ENCODE peak calls at places on chromosomes 12 and 14, in five cellular contexts. S, H, Z, C and E are unnamed samples. For H3K4me1, the result is how much of the 10 kb centered on the place peaks cover.

GRCh38 chr14:54374117-54374884 is 22.5 kb upstream of the CDKN3 start:
- DNase-seq in S (no peak), H (no peak), Z (no peak), C (no peak), E (no peak)

GRCh38 chr14:65238456-65238855 is 136.1 kb upstream of the MAX start:
- DNase-seq in S (peak), H (no peak), Z (no peak), C (no peak), E (no peak)

GRCh38 chr12:76587428-76588178 is 28.0 kb upstream of the OSBPL8 start:
- DNase-seq in S (no peak), H (no peak), Z (no peak), C (no peak), E (no peak)

GRCh38 chr12:50925342-50925651 is 27.0 kb upstream of the HIGD1C start:
- DNase-seq in S (peak), H (no peak), Z (no peak), C (peak), E (no peak)

GRCh38 chr14:79325071-79325470 is 886.2 kb downstream of the DIO2 start:
- DNase-seq in S (no peak), H (no peak), Z (no peak), C (no peak), E (no peak)

GRCh38 chr12:118714051-118714460 is 267.3 kb upstream of the SRRM4 start:
- DNase-seq in S (no peak), H (peak), Z (no peak), C (peak), E (no peak)

GRCh38 chr12:41724216-41724615 is 420.5 kb downstream of the GXYLT1 start:
- DNase-seq in S (no peak), H (no peak), Z (no peak), C (no peak), E (no peak)

GRCh38 chr12:131944601-131945251 is 5.0 kb upstream of the EP400 start:
- DNase-seq in S (no peak), H (no peak), Z (no peak), C (no peak), E (peak)

GRCh38 chr12:124207617-124208016 is 87.3 kb upstream of the RFLNA start:
- DNase-seq in S (no peak), H (no peak), Z (no peak), C (no peak), E (no peak)

GRCh38 chr14:22653012-22653621 is 9.0 kb upstream of the OR6J1 start:
- DNase-seq in S (peak), H (no peak), Z (no peak), C (peak), E (no peak)

GRCh38 chr12:52542157-52542556 is 10.8 kb downstream of the KRT71 start:
- DNase-seq in S (no peak), H (no peak), Z (no peak), C (no peak), E (no peak)

GRCh38 chr12:86671001-86671400 is 414.8 kb upstream of the MGAT4C start:
- DNase-seq in S (no peak), H (no peak), Z (no peak), C (no peak), E (no peak)

GRCh38 chr14:96038558-96038919 is 623 bp upstream of the C14orf132 start:
- DNase-seq in S (no peak), H (no peak), Z (no peak), C (no peak), E (no peak)

GRCh38 chr14:95815226-95815690 is 61.4 kb upstream of the TUNAR start:
- DNase-seq in S (no peak), H (no peak), Z (no peak), C (no peak), E (no peak)

GRCh38 chr14:48751293-48751692 is 834.9 kb downstream of the RPS29 start:
- DNase-seq in S (no peak), H (no peak), Z (no peak), C (no peak), E (no peak)

GRCh38 chr14:103520657-103521437 is 1.8 kb downstream of the CKB start:
- DNase-seq in S (peak), H (no peak), Z (no peak), C (peak), E (peak)

GRCh38 chr12:130698106-130698505 is 18.0 kb downstream of the RIMBP2 start:
- DNase-seq in S (no peak), H (no peak), Z (no peak), C (no peak), E (no peak)

GRCh38 chr14:78902010-78902623 is 731.9 kb downstream of the NRXN3 start:
- DNase-seq in S (no peak), H (no peak), Z (no peak), C (peak), E (no peak)

GRCh38 chr14:103626150-103626850 is 2.7 kb upstream of the KLC1 start:
- DNase-seq in S (no peak), H (no peak), Z (no peak), C (no peak), E (no peak)

GRCh38 chr12:50200507-50201273 is 33.5 kb upstream of the CERS5 start:
- DNase-seq in S (no peak), H (no peak), Z (no peak), C (no peak), E (no peak)

GRCh38 chr12:117034249-117034648 is 65.0 kb downstream of the TESC start:
- DNase-seq in S (no peak), H (no peak), Z (no peak), C (no peak), E (peak)

GRCh38 chr14:65483647-65484046 is 71.1 kb downstream of the FUT8 start:
- DNase-seq in S (no peak), H (no peak), Z (no peak), C (no peak), E (no peak)

GRCh38 chr12:57523706-57524614 is 1.3 kb downstream of the MBD6 start:
- DNase-seq in S (no peak), H (no peak), Z (no peak), C (no peak), E (no peak)

GRCh38 chr12:77133566-77133965 is 68.2 kb upstream of the E2F7 start:
- DNase-seq in S (peak), H (no peak), Z (no peak), C (no peak), E (no peak)

GRCh38 chr12:95173392-95174251 is 43.6 kb downstream of the FGD6 start:
- DNase-seq in S (peak), H (no peak), Z (no peak), C (peak), E (no peak)

GRCh38 chr14:61461808-61462275 is 140.5 kb downstream of the PRKCH start:
- DNase-seq in S (no peak), H (no peak), Z (no peak), C (peak), E (no peak)

GRCh38 chr14:23052182-23052623 is 5.1 kb downstream of the CDH24 start:
- DNase-seq in S (no peak), H (no peak), Z (no peak), C (peak), E (no peak)

GRCh38 chr12:13130981-13131380 is 27.5 kb upstream of the GSG1 start:
- DNase-seq in S (no peak), H (no peak), Z (no peak), C (no peak), E (no peak)

GRCh38 chr12:42364692-42365091 is 38.7 kb downstream of the PPHLN1 start:
- DNase-seq in S (no peak), H (no peak), Z (no peak), C (no peak), E (no peak)

GRCh38 chr12:54273981-54274380 is 5.9 kb downstream of the CBX5 start:
- DNase-seq in S (no peak), H (no peak), Z (no peak), C (no peak), E (no peak)

GRCh38 chr12:58408516-58408915 is 467.1 kb downstream of the ATP23 start:
- DNase-seq in S (peak), H (no peak), Z (no peak), C (no peak), E (no peak)

GRCh38 chr14:93132472-93133065 is 16.8 kb upstream of the ITPK1 start:
- DNase-seq in S (no peak), H (no peak), Z (no peak), C (peak), E (no peak)

GRCh38 chr14:69281450-69282169 is 21.7 kb downstream of the GALNT16 start:
- DNase-seq in S (no peak), H (no peak), Z (no peak), C (no peak), E (no peak)

GRCh38 chr12:75798527-75798926 is 233.0 kb downstream of the PHLDA1 start:
- DNase-seq in S (no peak), H (no peak), Z (no peak), C (no peak), E (no peak)

GRCh38 chr12:103626498-103626897 is 39.4 kb downstream of the STAB2 start:
- DNase-seq in S (no peak), H (no peak), Z (peak), C (peak), E (no peak)

GRCh38 chr12:75315518-75315917 is 14.6 kb downstream of the CAPS2 start:
- DNase-seq in S (no peak), H (no peak), Z (no peak), C (no peak), E (no peak)

GRCh38 chr12:26028953-26029740 is 70.7 kb downstream of the RASSF8 start:
- DNase-seq in S (no peak), H (no peak), Z (no peak), C (peak), E (no peak)

GRCh38 chr12:96383991-96384390 is 16.2 kb downstream of the CDK17 start:
- DNase-seq in S (no peak), H (no peak), Z (no peak), C (no peak), E (no peak)

GRCh38 chr12:67274186-67274585 is 5.0 kb downstream of the CAND1 start:
- DNase-seq in S (no peak), H (no peak), Z (no peak), C (no peak), E (no peak)

GRCh38 chr12:67279637-67280036 is 10.5 kb downstream of the CAND1 start:
- DNase-seq in S (no peak), H (no peak), Z (no peak), C (no peak), E (no peak)

GRCh38 chr12:67276469-67276868 is 7.3 kb downstream of the CAND1 start:
- DNase-seq in S (no peak), H (no peak), Z (no peak), C (no peak), E (no peak)

GRCh38 chr12:67271976-67272375 is 2.8 kb downstream of the CAND1 start:
- DNase-seq in S (no peak), H (no peak), Z (no peak), C (no peak), E (no peak)

GRCh38 chr12:67275380-67275913 is 6.3 kb downstream of the CAND1 start:
- DNase-seq in S (no peak), H (no peak), Z (no peak), C (no peak), E (no peak)
- H3K4me1 ChIP-seq in S (under half), H (under half), Z (half or more), C (under half), E (half or more)

DNA sequence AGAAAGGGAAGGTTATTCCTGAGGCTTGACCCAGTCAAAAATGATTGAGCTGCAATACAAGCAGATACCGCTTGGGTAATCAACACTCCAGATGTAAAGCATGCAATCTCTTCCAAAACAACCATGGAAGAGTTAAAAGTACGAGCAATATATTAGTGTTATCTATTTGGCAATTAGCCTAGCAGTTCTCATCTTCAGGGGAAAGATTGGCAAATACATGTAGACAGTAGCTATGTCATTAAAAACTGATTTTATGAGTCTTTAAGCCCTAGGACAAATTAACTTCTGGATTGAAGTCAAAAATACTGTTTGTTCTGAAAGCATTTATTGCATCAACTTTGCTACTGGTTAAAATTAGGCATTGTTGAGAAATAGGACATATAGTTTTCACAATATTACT is 9.3 kb upstream of the GYS2 start:
- DNase-seq in S (no peak), H (no peak), Z (no peak), C (no peak), E (no peak)
- TF ChIP-seq CTCF in S (no peak), H (no peak), Z (no peak), C (peak), E (no peak)

DNA sequence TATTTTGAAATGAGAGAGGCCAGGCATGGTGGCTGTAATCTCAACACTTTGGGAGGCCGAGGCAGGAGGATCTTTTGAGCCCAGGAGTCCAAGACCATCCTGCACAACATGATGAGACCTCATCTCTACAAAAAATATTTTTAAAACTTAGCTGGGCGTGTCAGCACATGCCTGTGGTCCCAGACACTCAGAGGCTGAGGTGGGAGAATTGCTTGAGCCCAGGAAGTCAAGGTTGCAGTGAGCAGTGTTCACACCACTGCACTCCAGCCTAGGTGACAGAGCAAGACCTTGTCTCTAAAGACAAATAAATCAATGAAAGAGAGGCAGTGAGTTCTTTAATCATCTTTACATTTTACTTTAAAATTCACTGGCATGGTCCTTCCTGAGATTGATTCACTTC is 124.5 kb downstream of the DUSP6 start:
- DNase-seq in S (no peak), H (no peak), Z (no peak), C (no peak), E (no peak)
- H3K4me1 ChIP-seq in S (under half), H (under half), Z (under half), C (under half), E (under half)

DNA sequence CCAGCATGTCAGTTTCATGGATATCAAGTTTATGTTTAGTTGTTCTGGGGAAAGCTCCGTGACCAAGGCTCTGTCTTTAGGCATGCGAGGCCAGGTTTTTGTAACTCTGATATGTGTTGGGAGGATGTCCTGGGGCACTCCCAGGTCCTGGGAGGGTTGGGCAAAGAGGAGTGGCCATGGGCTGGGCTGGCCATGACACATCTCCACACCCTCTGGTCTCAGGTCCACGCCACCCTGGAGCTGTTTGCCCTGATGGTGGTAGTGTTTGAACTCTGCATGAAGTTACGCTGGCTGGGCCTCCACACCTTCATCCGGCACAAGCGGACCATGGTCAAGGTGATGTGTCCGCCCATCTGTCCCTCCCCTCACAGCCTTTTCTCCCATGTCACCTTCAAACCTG is 46.4 kb downstream of the TPCN1 start:
- DNase-seq in S (no peak), H (no peak), Z (no peak), C (no peak), E (no peak)
- TF ChIP-seq CTCF in S (no peak), H (no peak), Z (no peak), C (no peak), E (no peak)

GRCh38 chr12:12033589-12034223 is 37.0 kb upstream of the BCL2L14 start:
- DNase-seq in S (no peak), H (no peak), Z (no peak), C (no peak), E (no peak)

GRCh38 chr12:12029653-12030052 is 41.1 kb upstream of the BCL2L14 start:
- DNase-seq in S (no peak), H (no peak), Z (no peak), C (no peak), E (no peak)

GRCh38 chr12:12034344-12034743 is 36.4 kb upstream of the BCL2L14 start:
- DNase-seq in S (no peak), H (no peak), Z (no peak), C (no peak), E (no peak)

GRCh38 chr12:12032771-12033588 is 37.8 kb upstream of the BCL2L14 start:
- DNase-seq in S (peak), H (peak), Z (no peak), C (peak), E (peak)

DNA sequence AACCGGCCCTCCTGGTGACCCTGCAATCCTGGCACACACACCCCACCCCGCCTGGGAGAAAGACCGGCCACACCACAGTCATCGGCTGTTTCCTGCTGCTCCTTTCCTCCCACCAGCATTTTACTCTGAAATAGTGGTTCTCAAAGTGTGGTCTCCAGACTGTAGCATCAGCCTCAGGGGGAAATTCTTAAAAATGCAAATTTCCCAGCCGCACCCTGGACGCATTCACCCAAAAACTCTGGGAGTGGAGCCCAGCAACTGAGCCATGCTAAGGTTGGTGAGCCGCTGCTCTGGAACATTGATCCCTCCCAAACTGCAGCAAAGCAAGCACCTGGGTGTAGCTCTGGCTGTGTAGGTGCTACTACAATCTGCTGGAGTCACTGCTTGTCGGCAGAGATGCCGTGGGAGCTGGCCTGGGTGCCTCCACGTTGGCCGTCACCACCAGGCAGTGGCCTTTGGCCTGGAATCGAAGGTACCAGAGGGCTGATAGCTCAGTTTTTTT is 38.4 kb upstream of the BCL2L14 start:
- DNase-seq in S (no peak), H (no peak), Z (no peak), C (no peak), E (no peak)
- H3K4me1 ChIP-seq in S (under half), H (under half), Z (under half), C (under half), E (under half)

DNA sequence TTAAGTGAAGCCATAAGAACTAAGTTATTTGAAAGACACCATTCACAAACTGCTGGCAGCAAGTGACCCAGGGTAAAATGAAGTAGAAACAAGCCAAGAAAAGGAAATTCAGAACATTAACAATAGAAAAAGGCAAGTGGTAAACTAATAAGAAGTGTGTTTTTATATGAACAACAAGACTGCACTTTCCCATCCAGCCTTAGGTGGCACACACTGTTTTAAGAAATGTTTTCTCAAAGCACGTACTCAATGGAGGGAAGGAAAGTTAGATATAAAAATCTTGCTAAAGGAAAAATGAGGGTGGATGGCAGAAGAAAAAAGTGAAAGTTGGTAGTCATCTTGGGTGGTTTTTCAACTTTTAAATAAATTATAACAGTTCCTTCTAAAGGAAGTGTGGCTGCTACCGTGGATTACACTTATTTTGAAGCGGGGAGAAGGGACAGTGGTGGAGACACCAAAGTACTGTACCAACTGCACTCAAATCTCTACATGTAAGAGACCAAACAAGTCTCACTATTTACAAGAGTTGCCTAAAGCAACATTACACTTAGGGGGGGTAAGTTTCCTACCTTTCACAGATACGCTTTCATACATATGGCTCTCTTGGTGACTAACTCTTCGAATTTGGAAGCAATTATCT is 58.8 kb downstream of the SEL1L start:
- DNase-seq in S (no peak), H (no peak), Z (no peak), C (no peak), E (no peak)
- TF ChIP-seq CTCF in S (no peak), H (no peak), Z (no peak), C (no peak), E (no peak)

GRCh38 chr12:11801643-11802042 is 152.2 kb downstream of the ETV6 start:
- DNase-seq in S (no peak), H (no peak), Z (no peak), C (no peak), E (no peak)
- H3K4me1 ChIP-seq in S (under half), H (under half), Z (under half), C (under half), E (under half)